ENCODE peak calls at places on chromosomes 4 and X, in eight cellular contexts. One of them, this sample, is unnamed.

GRCh38 chr4:9764155-9764696 is 17.2 kb upstream of the DRD5 start:
- DNase-seq in prostate gland: no peak
- DNase-seq in glutamatergic neuron: no peak
- DNase-seq in HFF-Myc: no peak
- DNase-seq in stomach: no peak
- DNase-seq in mucosa of descending colon: no peak
- DNase-seq in cardiac muscle cell: no peak
- DNase-seq in brain microvascular endothelial cell: no peak
- DNase-seq in this sample: no peak

GRCh38 chr4:129526812-129527211 is 430.9 kb downstream of the C4orf33 start:
- DNase-seq in prostate gland: no peak
- DNase-seq in glutamatergic neuron: no peak
- DNase-seq in HFF-Myc: no peak
- DNase-seq in stomach: no peak
- DNase-seq in mucosa of descending colon: no peak
- DNase-seq in cardiac muscle cell: no peak
- DNase-seq in brain microvascular endothelial cell: no peak
- DNase-seq in this sample: no peak

GRCh38 chrX:17552251-17552650 is 177.3 kb downstream of the NHS start:
- DNase-seq in prostate gland: no peak
- DNase-seq in glutamatergic neuron: no peak
- DNase-seq in HFF-Myc: no peak
- DNase-seq in stomach: no peak
- DNase-seq in mucosa of descending colon: no peak
- DNase-seq in cardiac muscle cell: no peak
- DNase-seq in brain microvascular endothelial cell: peak; percentile 54
- DNase-seq in this sample: no peak

GRCh38 chr4:94548571-94548970 is 96.8 kb downstream of the PDLIM5 start:
- DNase-seq in prostate gland: no peak
- DNase-seq in glutamatergic neuron: no peak
- DNase-seq in HFF-Myc: no peak
- DNase-seq in stomach: no peak
- DNase-seq in mucosa of descending colon: no peak
- DNase-seq in cardiac muscle cell: peak; percentile 38
- DNase-seq in brain microvascular endothelial cell: peak; percentile 84
- DNase-seq in this sample: no peak

GRCh38 chr4:37687175-37687525 is 974 bp upstream of the RELL1 start:
- DNase-seq in prostate gland: no peak
- DNase-seq in glutamatergic neuron: no peak
- DNase-seq in HFF-Myc: no peak
- DNase-seq in stomach: no peak
- DNase-seq in mucosa of descending colon: no peak
- DNase-seq in cardiac muscle cell: no peak
- DNase-seq in brain microvascular endothelial cell: no peak
- DNase-seq in this sample: no peak

GRCh38 chr4:51880016-51880915 is 37.3 kb downstream of the DCUN1D4 start:
- DNase-seq in prostate gland: no peak
- DNase-seq in glutamatergic neuron: no peak
- DNase-seq in HFF-Myc: no peak
- DNase-seq in stomach: no peak
- DNase-seq in mucosa of descending colon: no peak
- DNase-seq in cardiac muscle cell: no peak
- DNase-seq in brain microvascular endothelial cell: no peak
- DNase-seq in this sample: no peak

GRCh38 chrX:35622021-35622420 is 176.1 kb upstream of the MAGEB16 start:
- DNase-seq in prostate gland: no peak
- DNase-seq in glutamatergic neuron: no peak
- DNase-seq in HFF-Myc: no peak
- DNase-seq in stomach: no peak
- DNase-seq in mucosa of descending colon: no peak
- DNase-seq in cardiac muscle cell: no peak
- DNase-seq in brain microvascular endothelial cell: no peak
- DNase-seq in this sample: no peak

GRCh38 chr4:10584042-10584441 is 100.5 kb downstream of the CLNK start:
- DNase-seq in prostate gland: no peak
- DNase-seq in glutamatergic neuron: no peak
- DNase-seq in HFF-Myc: peak; percentile 19
- DNase-seq in stomach: peak; percentile 31
- DNase-seq in mucosa of descending colon: no peak
- DNase-seq in cardiac muscle cell: no peak
- DNase-seq in brain microvascular endothelial cell: peak; percentile 89
- DNase-seq in this sample: no peak

GRCh38 chr4:174199735-174200134 is 83.7 kb downstream of the FBXO8 start:
- DNase-seq in prostate gland: no peak
- DNase-seq in glutamatergic neuron: no peak
- DNase-seq in HFF-Myc: no peak
- DNase-seq in stomach: no peak
- DNase-seq in mucosa of descending colon: no peak
- DNase-seq in cardiac muscle cell: no peak
- DNase-seq in brain microvascular endothelial cell: no peak
- DNase-seq in this sample: no peak

DNA sequence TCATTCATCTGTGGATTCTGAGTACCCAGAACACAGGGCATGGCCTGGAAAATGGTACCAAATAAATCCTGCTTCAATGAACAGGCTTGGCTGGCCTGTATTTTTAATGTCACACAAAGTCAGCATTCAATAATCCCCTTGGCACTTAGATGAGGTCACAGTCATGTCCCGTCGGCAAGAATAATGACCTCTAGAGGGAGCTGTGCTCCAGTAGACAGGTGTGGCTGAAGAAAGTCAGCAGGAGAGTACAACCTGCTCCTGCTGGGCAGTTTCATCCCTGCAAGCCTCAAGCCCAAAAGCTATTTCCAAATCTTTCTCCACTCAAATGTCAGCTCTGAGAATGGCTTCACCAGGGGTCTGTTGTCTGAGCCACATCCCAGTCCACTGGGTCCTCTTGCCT is 404.0 kb upstream of the F9 start:
- DNase-seq in prostate gland: peak; percentile 28
- DNase-seq in glutamatergic neuron: peak; percentile 12
- DNase-seq in HFF-Myc: no peak
- DNase-seq in stomach: peak; percentile 57
- DNase-seq in mucosa of descending colon: no peak
- DNase-seq in cardiac muscle cell: peak; percentile 64
- DNase-seq in brain microvascular endothelial cell: no peak
- DNase-seq in this sample: no peak
- TF ChIP-seq CTCF in prostate gland: peak; percentile 37
- TF ChIP-seq CTCF in glutamatergic neuron: peak; percentile 54
- TF ChIP-seq CTCF in HFF-Myc: peak; percentile 7
- TF ChIP-seq CTCF in stomach: no peak
- TF ChIP-seq CTCF in mucosa of descending colon: no peak
- TF ChIP-seq CTCF in cardiac muscle cell: no peak
- TF ChIP-seq CTCF in brain microvascular endothelial cell: peak; percentile 42
- TF ChIP-seq CTCF in this sample: peak; percentile 47

DNA sequence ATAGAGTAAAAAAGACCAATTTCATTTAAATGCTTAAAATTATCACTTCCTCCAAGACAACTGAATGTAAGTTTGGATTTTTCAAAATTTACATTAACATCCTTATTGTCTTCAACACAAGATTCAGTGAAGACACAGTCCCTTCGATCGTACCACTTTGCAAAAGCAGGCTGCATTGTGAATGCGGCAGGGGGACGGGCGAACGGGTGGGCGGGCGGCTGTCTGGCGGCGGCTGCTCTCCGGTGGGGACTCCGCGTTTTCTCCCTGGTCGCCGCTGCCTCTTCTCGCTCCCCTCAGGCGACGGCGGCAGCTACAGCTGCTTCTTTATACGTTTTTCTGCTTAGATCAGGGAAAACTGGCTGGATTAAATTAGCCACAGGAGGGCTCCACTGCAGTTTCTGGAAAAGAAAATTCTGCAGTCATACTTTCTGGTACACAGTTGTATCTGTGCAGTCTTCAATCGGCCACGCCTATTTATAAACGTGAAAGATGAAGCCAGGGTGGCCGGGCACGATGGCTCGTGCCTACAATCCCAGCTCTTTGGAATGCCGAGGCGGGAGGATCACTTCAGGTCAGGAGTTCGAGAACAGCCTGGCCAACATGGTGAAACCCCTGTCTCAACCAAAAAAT is 33.9 kb upstream of the HPF1 start:
- DNase-seq in prostate gland: peak; percentile 13
- DNase-seq in glutamatergic neuron: peak; percentile 89
- DNase-seq in HFF-Myc: peak; percentile 40
- DNase-seq in stomach: no peak
- DNase-seq in mucosa of descending colon: no peak
- DNase-seq in cardiac muscle cell: peak; percentile 66
- DNase-seq in brain microvascular endothelial cell: peak; percentile 75
- DNase-seq in this sample: no peak
- TF ChIP-seq CTCF in prostate gland: peak; percentile 46
- TF ChIP-seq CTCF in glutamatergic neuron: peak; percentile 37
- TF ChIP-seq CTCF in HFF-Myc: peak; percentile 42
- TF ChIP-seq CTCF in stomach: peak; percentile 10
- TF ChIP-seq CTCF in mucosa of descending colon: no peak
- TF ChIP-seq CTCF in cardiac muscle cell: peak; percentile 61
- TF ChIP-seq CTCF in brain microvascular endothelial cell: peak; percentile 73
- TF ChIP-seq CTCF in this sample: peak; percentile 64

GRCh38 chr4:177308125-177308524 is 1.5 kb upstream of the NEIL3 start:
- DNase-seq in prostate gland: no peak
- DNase-seq in glutamatergic neuron: no peak
- DNase-seq in HFF-Myc: peak; percentile 41
- DNase-seq in stomach: no peak
- DNase-seq in mucosa of descending colon: no peak
- DNase-seq in cardiac muscle cell: no peak
- DNase-seq in brain microvascular endothelial cell: peak; percentile 12
- DNase-seq in this sample: no peak

GRCh38 chr4:177313263-177313662 is 3.6 kb downstream of the NEIL3 start:
- DNase-seq in prostate gland: no peak
- DNase-seq in glutamatergic neuron: no peak
- DNase-seq in HFF-Myc: no peak
- DNase-seq in stomach: no peak
- DNase-seq in mucosa of descending colon: no peak
- DNase-seq in cardiac muscle cell: no peak
- DNase-seq in brain microvascular endothelial cell: no peak
- DNase-seq in this sample: no peak

GRCh38 chr4:177308842-177309524 is 691 bp upstream of the NEIL3 start:
- DNase-seq in prostate gland: no peak
- DNase-seq in glutamatergic neuron: no peak
- DNase-seq in HFF-Myc: no peak
- DNase-seq in stomach: no peak
- DNase-seq in mucosa of descending colon: no peak
- DNase-seq in cardiac muscle cell: no peak
- DNase-seq in brain microvascular endothelial cell: no peak
- DNase-seq in this sample: no peak

GRCh38 chr4:177309525-177310371 is at the start of gene NEIL3:
- DNase-seq in prostate gland: peak; percentile 56
- DNase-seq in glutamatergic neuron: peak; percentile 96
- DNase-seq in HFF-Myc: peak; percentile 61
- DNase-seq in stomach: peak; percentile 90
- DNase-seq in mucosa of descending colon: peak; percentile 95
- DNase-seq in cardiac muscle cell: peak; percentile 95
- DNase-seq in brain microvascular endothelial cell: peak; percentile 89
- DNase-seq in this sample: peak; percentile 93
- TF ChIP-seq CTCF in prostate gland: no peak
- TF ChIP-seq CTCF in glutamatergic neuron: no peak
- TF ChIP-seq CTCF in HFF-Myc: no peak
- TF ChIP-seq CTCF in stomach: no peak
- TF ChIP-seq CTCF in mucosa of descending colon: no peak
- TF ChIP-seq CTCF in cardiac muscle cell: no peak
- TF ChIP-seq CTCF in brain microvascular endothelial cell: no peak
- TF ChIP-seq CTCF in this sample: no peak

GRCh38 chr4:54384563-54384962 is 155.5 kb downstream of the PDGFRA start:
- DNase-seq in prostate gland: no peak
- DNase-seq in glutamatergic neuron: no peak
- DNase-seq in HFF-Myc: no peak
- DNase-seq in stomach: peak; percentile 45
- DNase-seq in mucosa of descending colon: no peak
- DNase-seq in cardiac muscle cell: peak; percentile 27
- DNase-seq in brain microvascular endothelial cell: peak; percentile 50
- DNase-seq in this sample: peak; percentile 18
- TF ChIP-seq CTCF in prostate gland: peak; percentile 15
- TF ChIP-seq CTCF in glutamatergic neuron: no peak
- TF ChIP-seq CTCF in HFF-Myc: peak; percentile 35
- TF ChIP-seq CTCF in stomach: peak; percentile 13
- TF ChIP-seq CTCF in mucosa of descending colon: no peak
- TF ChIP-seq CTCF in cardiac muscle cell: peak; percentile 32
- TF ChIP-seq CTCF in brain microvascular endothelial cell: peak; percentile 74
- TF ChIP-seq CTCF in this sample: peak; percentile 57

GRCh38 chr4:110970642-110971041 is 347.8 kb upstream of the PITX2 start:
- DNase-seq in prostate gland: no peak
- DNase-seq in glutamatergic neuron: peak; percentile 65
- DNase-seq in HFF-Myc: peak; percentile 52
- DNase-seq in stomach: peak; percentile 26
- DNase-seq in mucosa of descending colon: no peak
- DNase-seq in cardiac muscle cell: peak; percentile 69
- DNase-seq in brain microvascular endothelial cell: peak; percentile 40
- DNase-seq in this sample: no peak
- TF ChIP-seq CTCF in prostate gland: no peak
- TF ChIP-seq CTCF in glutamatergic neuron: peak; percentile 34
- TF ChIP-seq CTCF in HFF-Myc: peak; percentile 81
- TF ChIP-seq CTCF in stomach: no peak
- TF ChIP-seq CTCF in mucosa of descending colon: peak; percentile 33
- TF ChIP-seq CTCF in cardiac muscle cell: peak; percentile 59
- TF ChIP-seq CTCF in brain microvascular endothelial cell: peak; percentile 75
- TF ChIP-seq CTCF in this sample: peak; percentile 9

DNA sequence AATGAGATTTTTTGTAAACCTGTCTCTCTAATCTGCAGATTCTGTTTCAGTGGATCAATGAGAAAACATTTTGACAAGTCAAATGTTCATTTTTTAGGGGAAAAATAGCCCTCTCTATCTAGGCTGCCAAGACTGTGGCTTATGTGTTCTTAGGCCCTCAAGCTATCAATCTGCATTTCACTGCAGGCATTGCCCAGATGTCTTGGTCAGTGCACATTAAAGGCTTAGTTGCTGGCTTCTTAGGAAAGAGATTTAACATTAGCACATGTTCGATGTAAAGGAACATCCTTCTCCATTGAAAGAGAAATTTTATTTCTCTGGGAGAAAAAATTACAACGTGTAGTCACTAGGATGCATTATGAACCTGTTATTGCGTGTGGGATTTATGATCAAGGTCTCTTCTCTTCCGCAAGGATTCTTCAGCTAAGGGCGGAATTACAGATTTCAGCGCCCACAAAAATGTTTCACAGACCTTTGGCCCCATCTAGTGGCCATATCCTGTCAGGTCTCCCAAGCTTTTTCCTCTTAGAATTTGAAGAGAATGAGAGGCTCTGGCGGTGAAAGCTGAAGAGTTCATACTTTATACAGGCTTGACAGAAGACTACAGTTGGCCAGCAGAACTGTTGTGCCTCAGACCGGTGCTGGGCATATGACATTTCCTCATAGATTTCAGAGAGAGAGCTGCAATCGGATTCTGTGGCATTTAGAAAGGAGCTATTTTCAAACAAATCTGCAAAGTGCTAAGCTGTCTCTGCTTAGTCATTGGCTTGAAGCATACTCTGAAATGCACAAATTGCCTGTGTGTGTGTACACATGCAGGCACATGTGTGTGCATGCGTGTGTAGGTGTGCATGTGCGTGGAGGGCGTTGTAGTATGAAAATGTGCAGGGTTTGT is 144.6 kb upstream of the NOCT start:
- DNase-seq in prostate gland: peak; percentile 70
- DNase-seq in glutamatergic neuron: peak; percentile 66
- DNase-seq in HFF-Myc: peak; percentile 62
- DNase-seq in stomach: peak; percentile 67
- DNase-seq in mucosa of descending colon: no peak
- DNase-seq in cardiac muscle cell: peak; percentile 86
- DNase-seq in brain microvascular endothelial cell: peak; percentile 74
- DNase-seq in this sample: peak; percentile 26
- TF ChIP-seq CTCF in prostate gland: peak; percentile 87
- TF ChIP-seq CTCF in glutamatergic neuron: peak; percentile 88
- TF ChIP-seq CTCF in HFF-Myc: peak; percentile 77
- TF ChIP-seq CTCF in stomach: peak; percentile 81
- TF ChIP-seq CTCF in mucosa of descending colon: peak; percentile 75
- TF ChIP-seq CTCF in cardiac muscle cell: peak; percentile 82
- TF ChIP-seq CTCF in brain microvascular endothelial cell: peak; percentile 84
- TF ChIP-seq CTCF in this sample: peak; percentile 89